ENCODE peak calls at places on chromosome 6, in four cellular contexts. A is AG09319, S is GOT3, C is ACHN. P is an unnamed sample.

GRCh38 chr6:119129968-119130484 is 51.6 kb upstream of the FAM184A start:
- DNase-seq in A (no peak), S (no peak), C (peak), P (peak)

GRCh38 chr6:14731638-14732037 is 514.2 kb upstream of the JARID2 start:
- DNase-seq in A (no peak), S (no peak), C (no peak), P (no peak)

GRCh38 chr6:13924146-13924948 is 405 bp upstream of the RNF182 start:
- DNase-seq in A (no peak), S (peak), C (peak), P (no peak)

GRCh38 chr6:29112135-29112534 is 4.3 kb downstream of the OR2J3 start:
- DNase-seq in A (no peak), S (no peak), C (no peak), P (no peak)

GRCh38 chr6:17987576-17988421 is at the start of gene KIF13A:
- DNase-seq in A (no peak), S (no peak), C (peak), P (no peak)

GRCh38 chr6:36054965-36055364 is 27.4 kb downstream of the MAPK14 start:
- DNase-seq in A (no peak), S (no peak), C (no peak), P (no peak)

GRCh38 chr6:36745283-36745682 is 47.7 kb downstream of the RAB44 start:
- DNase-seq in A (no peak), S (no peak), C (no peak), P (no peak)

GRCh38 chr6:109902870-109903269 is 75.2 kb upstream of the GPR6 start:
- DNase-seq in A (no peak), S (no peak), C (no peak), P (no peak)

P was measured in brain pericyte.